ENCODE peak calls at places on chromosomes 16 and 17, in nine cellular contexts. One of them, this sample, is unnamed.
A peak's percentile ranks its signal among the peaks of the same experiment; 100 is the strongest.

GRCh38 chr16:31253642-31254045 is 6.1 kb upstream of the ITGAM start:
- DNase-seq in stimulated activated CD4-positive, alpha-beta T cell treated with anti-CD3 and anti-CD28 coated beads, Interleukin-12 subunit alpha, Interleukin-12 subunit beta, amount 100 ng/mL, for 4 hours: peak; percentile 10
- DNase-seq in A549: peak; percentile 76
- DNase-seq in stimulated activated CD8-positive, alpha-beta memory T cell treated with anti-CD3 and anti-CD28 coated beads, Interleukin-2, amount 100 ng/mL, for 48 hours: no peak
- DNase-seq in T-helper 17 cell: no peak
- DNase-seq in tibial nerve: no peak
- DNase-seq in uterus: no peak
- DNase-seq in NCI-H1092 treated with DMSO at 0.1 percent for 48 hours: no peak
- DNase-seq in dermis microvascular lymphatic vessel endothelial cell: no peak
- DNase-seq in this sample: no peak

GRCh38 chr17:56867948-56868376 is 34.0 kb downstream of the DGKE start:
- DNase-seq in stimulated activated CD4-positive, alpha-beta T cell treated with anti-CD3 and anti-CD28 coated beads, Interleukin-12 subunit alpha, Interleukin-12 subunit beta, amount 100 ng/mL, for 4 hours: no peak
- DNase-seq in A549: no peak
- DNase-seq in stimulated activated CD8-positive, alpha-beta memory T cell treated with anti-CD3 and anti-CD28 coated beads, Interleukin-2, amount 100 ng/mL, for 48 hours: no peak
- DNase-seq in T-helper 17 cell: no peak
- DNase-seq in tibial nerve: no peak
- DNase-seq in uterus: peak; percentile 37
- DNase-seq in NCI-H1092 treated with DMSO at 0.1 percent for 48 hours: peak; percentile 71
- DNase-seq in dermis microvascular lymphatic vessel endothelial cell: peak; percentile 89
- DNase-seq in this sample: no peak

GRCh38 chr17:8163978-8164814 is 1.4 kb upstream of the VAMP2 start:
- DNase-seq in stimulated activated CD4-positive, alpha-beta T cell treated with anti-CD3 and anti-CD28 coated beads, Interleukin-12 subunit alpha, Interleukin-12 subunit beta, amount 100 ng/mL, for 4 hours: peak; percentile 60
- DNase-seq in A549: peak; percentile 48
- DNase-seq in stimulated activated CD8-positive, alpha-beta memory T cell treated with anti-CD3 and anti-CD28 coated beads, Interleukin-2, amount 100 ng/mL, for 48 hours: no peak
- DNase-seq in T-helper 17 cell: peak; percentile 55
- DNase-seq in tibial nerve: no peak
- DNase-seq in uterus: peak; percentile 86
- DNase-seq in NCI-H1092 treated with DMSO at 0.1 percent for 48 hours: peak; percentile 38
- DNase-seq in dermis microvascular lymphatic vessel endothelial cell: no peak
- DNase-seq in this sample: no peak

GRCh38 chr16:5845046-5845445 is 747.5 kb upstream of the EEF2KMT start:
- DNase-seq in stimulated activated CD4-positive, alpha-beta T cell treated with anti-CD3 and anti-CD28 coated beads, Interleukin-12 subunit alpha, Interleukin-12 subunit beta, amount 100 ng/mL, for 4 hours: no peak
- DNase-seq in A549: no peak
- DNase-seq in stimulated activated CD8-positive, alpha-beta memory T cell treated with anti-CD3 and anti-CD28 coated beads, Interleukin-2, amount 100 ng/mL, for 48 hours: no peak
- DNase-seq in T-helper 17 cell: no peak
- DNase-seq in tibial nerve: no peak
- DNase-seq in uterus: no peak
- DNase-seq in NCI-H1092 treated with DMSO at 0.1 percent for 48 hours: no peak
- DNase-seq in dermis microvascular lymphatic vessel endothelial cell: no peak
- DNase-seq in this sample: no peak

GRCh38 chr17:5931611-5932010 is 138.6 kb upstream of the WSCD1 start:
- DNase-seq in stimulated activated CD4-positive, alpha-beta T cell treated with anti-CD3 and anti-CD28 coated beads, Interleukin-12 subunit alpha, Interleukin-12 subunit beta, amount 100 ng/mL, for 4 hours: no peak
- DNase-seq in A549: no peak
- DNase-seq in stimulated activated CD8-positive, alpha-beta memory T cell treated with anti-CD3 and anti-CD28 coated beads, Interleukin-2, amount 100 ng/mL, for 48 hours: no peak
- DNase-seq in T-helper 17 cell: no peak
- DNase-seq in tibial nerve: no peak
- DNase-seq in uterus: no peak
- DNase-seq in NCI-H1092 treated with DMSO at 0.1 percent for 48 hours: no peak
- DNase-seq in dermis microvascular lymphatic vessel endothelial cell: no peak
- DNase-seq in this sample: no peak

GRCh38 chr17:82392967-82393366 is 21.4 kb downstream of the UTS2R start:
- DNase-seq in stimulated activated CD4-positive, alpha-beta T cell treated with anti-CD3 and anti-CD28 coated beads, Interleukin-12 subunit alpha, Interleukin-12 subunit beta, amount 100 ng/mL, for 4 hours: no peak
- DNase-seq in A549: no peak
- DNase-seq in stimulated activated CD8-positive, alpha-beta memory T cell treated with anti-CD3 and anti-CD28 coated beads, Interleukin-2, amount 100 ng/mL, for 48 hours: no peak
- DNase-seq in T-helper 17 cell: no peak
- DNase-seq in tibial nerve: no peak
- DNase-seq in uterus: no peak
- DNase-seq in NCI-H1092 treated with DMSO at 0.1 percent for 48 hours: no peak
- DNase-seq in dermis microvascular lymphatic vessel endothelial cell: no peak
- DNase-seq in this sample: no peak

GRCh38 chr16:63171545-63171944 is 1135.3 kb upstream of the CDH8 start:
- DNase-seq in stimulated activated CD4-positive, alpha-beta T cell treated with anti-CD3 and anti-CD28 coated beads, Interleukin-12 subunit alpha, Interleukin-12 subunit beta, amount 100 ng/mL, for 4 hours: no peak
- DNase-seq in A549: no peak
- DNase-seq in stimulated activated CD8-positive, alpha-beta memory T cell treated with anti-CD3 and anti-CD28 coated beads, Interleukin-2, amount 100 ng/mL, for 48 hours: no peak
- DNase-seq in T-helper 17 cell: no peak
- DNase-seq in tibial nerve: no peak
- DNase-seq in uterus: no peak
- DNase-seq in NCI-H1092 treated with DMSO at 0.1 percent for 48 hours: no peak
- DNase-seq in dermis microvascular lymphatic vessel endothelial cell: no peak
- DNase-seq in this sample: no peak

GRCh38 chr16:84509032-84509950 is 4.8 kb upstream of the MEAK7 start:
- DNase-seq in stimulated activated CD4-positive, alpha-beta T cell treated with anti-CD3 and anti-CD28 coated beads, Interleukin-12 subunit alpha, Interleukin-12 subunit beta, amount 100 ng/mL, for 4 hours: no peak
- DNase-seq in A549: no peak
- DNase-seq in stimulated activated CD8-positive, alpha-beta memory T cell treated with anti-CD3 and anti-CD28 coated beads, Interleukin-2, amount 100 ng/mL, for 48 hours: no peak
- DNase-seq in T-helper 17 cell: no peak
- DNase-seq in tibial nerve: no peak
- DNase-seq in uterus: no peak
- DNase-seq in NCI-H1092 treated with DMSO at 0.1 percent for 48 hours: no peak
- DNase-seq in dermis microvascular lymphatic vessel endothelial cell: no peak
- DNase-seq in this sample: no peak

GRCh38 chr16:57630402-57630787 is 2.0 kb downstream of the ADGRG1 start:
- DNase-seq in stimulated activated CD4-positive, alpha-beta T cell treated with anti-CD3 and anti-CD28 coated beads, Interleukin-12 subunit alpha, Interleukin-12 subunit beta, amount 100 ng/mL, for 4 hours: no peak
- DNase-seq in A549: no peak
- DNase-seq in stimulated activated CD8-positive, alpha-beta memory T cell treated with anti-CD3 and anti-CD28 coated beads, Interleukin-2, amount 100 ng/mL, for 48 hours: no peak
- DNase-seq in T-helper 17 cell: no peak
- DNase-seq in tibial nerve: no peak
- DNase-seq in uterus: no peak
- DNase-seq in NCI-H1092 treated with DMSO at 0.1 percent for 48 hours: no peak
- DNase-seq in dermis microvascular lymphatic vessel endothelial cell: no peak
- DNase-seq in this sample: no peak

GRCh38 chr16:80527297-80527696 is 13.5 kb upstream of the DYNLRB2 start:
- DNase-seq in stimulated activated CD4-positive, alpha-beta T cell treated with anti-CD3 and anti-CD28 coated beads, Interleukin-12 subunit alpha, Interleukin-12 subunit beta, amount 100 ng/mL, for 4 hours: peak; percentile 36
- DNase-seq in A549: no peak
- DNase-seq in stimulated activated CD8-positive, alpha-beta memory T cell treated with anti-CD3 and anti-CD28 coated beads, Interleukin-2, amount 100 ng/mL, for 48 hours: peak; percentile 33
- DNase-seq in T-helper 17 cell: no peak
- DNase-seq in tibial nerve: no peak
- DNase-seq in uterus: no peak
- DNase-seq in NCI-H1092 treated with DMSO at 0.1 percent for 48 hours: no peak
- DNase-seq in dermis microvascular lymphatic vessel endothelial cell: peak; percentile 54
- DNase-seq in this sample: peak; percentile 13

GRCh38 chr16:89119161-89119621 is 25.5 kb downstream of the ACSF3 start:
- DNase-seq in stimulated activated CD4-positive, alpha-beta T cell treated with anti-CD3 and anti-CD28 coated beads, Interleukin-12 subunit alpha, Interleukin-12 subunit beta, amount 100 ng/mL, for 4 hours: no peak
- DNase-seq in A549: no peak
- DNase-seq in stimulated activated CD8-positive, alpha-beta memory T cell treated with anti-CD3 and anti-CD28 coated beads, Interleukin-2, amount 100 ng/mL, for 48 hours: no peak
- DNase-seq in T-helper 17 cell: no peak
- DNase-seq in tibial nerve: no peak
- DNase-seq in uterus: no peak
- DNase-seq in NCI-H1092 treated with DMSO at 0.1 percent for 48 hours: no peak
- DNase-seq in dermis microvascular lymphatic vessel endothelial cell: no peak
- DNase-seq in this sample: no peak

GRCh38 chr17:73455767-73456166 is 144.0 kb upstream of the CDC42EP4 start:
- DNase-seq in stimulated activated CD4-positive, alpha-beta T cell treated with anti-CD3 and anti-CD28 coated beads, Interleukin-12 subunit alpha, Interleukin-12 subunit beta, amount 100 ng/mL, for 4 hours: no peak
- DNase-seq in A549: no peak
- DNase-seq in stimulated activated CD8-positive, alpha-beta memory T cell treated with anti-CD3 and anti-CD28 coated beads, Interleukin-2, amount 100 ng/mL, for 48 hours: no peak
- DNase-seq in T-helper 17 cell: no peak
- DNase-seq in tibial nerve: no peak
- DNase-seq in uterus: no peak
- DNase-seq in NCI-H1092 treated with DMSO at 0.1 percent for 48 hours: no peak
- DNase-seq in dermis microvascular lymphatic vessel endothelial cell: no peak
- DNase-seq in this sample: no peak

GRCh38 chr17:27613425-27613824 is 17.6 kb upstream of the LGALS9 start:
- DNase-seq in stimulated activated CD4-positive, alpha-beta T cell treated with anti-CD3 and anti-CD28 coated beads, Interleukin-12 subunit alpha, Interleukin-12 subunit beta, amount 100 ng/mL, for 4 hours: no peak
- DNase-seq in A549: no peak
- DNase-seq in stimulated activated CD8-positive, alpha-beta memory T cell treated with anti-CD3 and anti-CD28 coated beads, Interleukin-2, amount 100 ng/mL, for 48 hours: no peak
- DNase-seq in T-helper 17 cell: no peak
- DNase-seq in tibial nerve: no peak
- DNase-seq in uterus: no peak
- DNase-seq in NCI-H1092 treated with DMSO at 0.1 percent for 48 hours: no peak
- DNase-seq in dermis microvascular lymphatic vessel endothelial cell: no peak
- DNase-seq in this sample: no peak

GRCh38 chr16:79195948-79196347 is 404.6 kb downstream of the MAF start:
- DNase-seq in stimulated activated CD4-positive, alpha-beta T cell treated with anti-CD3 and anti-CD28 coated beads, Interleukin-12 subunit alpha, Interleukin-12 subunit beta, amount 100 ng/mL, for 4 hours: no peak
- DNase-seq in A549: no peak
- DNase-seq in stimulated activated CD8-positive, alpha-beta memory T cell treated with anti-CD3 and anti-CD28 coated beads, Interleukin-2, amount 100 ng/mL, for 48 hours: no peak
- DNase-seq in T-helper 17 cell: no peak
- DNase-seq in tibial nerve: no peak
- DNase-seq in uterus: no peak
- DNase-seq in NCI-H1092 treated with DMSO at 0.1 percent for 48 hours: no peak
- DNase-seq in dermis microvascular lymphatic vessel endothelial cell: no peak
- DNase-seq in this sample: no peak

GRCh38 chr17:16328997-16329396 is 24.3 kb downstream of the CENPV start:
- DNase-seq in stimulated activated CD4-positive, alpha-beta T cell treated with anti-CD3 and anti-CD28 coated beads, Interleukin-12 subunit alpha, Interleukin-12 subunit beta, amount 100 ng/mL, for 4 hours: no peak
- DNase-seq in A549: peak; percentile 63
- DNase-seq in stimulated activated CD8-positive, alpha-beta memory T cell treated with anti-CD3 and anti-CD28 coated beads, Interleukin-2, amount 100 ng/mL, for 48 hours: no peak
- DNase-seq in T-helper 17 cell: no peak
- DNase-seq in tibial nerve: no peak
- DNase-seq in uterus: no peak
- DNase-seq in NCI-H1092 treated with DMSO at 0.1 percent for 48 hours: peak; percentile 12
- DNase-seq in dermis microvascular lymphatic vessel endothelial cell: no peak
- DNase-seq in this sample: no peak

GRCh38 chr16:63938661-63939060 is 1183.2 kb downstream of the CDH11 start:
- DNase-seq in stimulated activated CD4-positive, alpha-beta T cell treated with anti-CD3 and anti-CD28 coated beads, Interleukin-12 subunit alpha, Interleukin-12 subunit beta, amount 100 ng/mL, for 4 hours: no peak
- DNase-seq in A549: no peak
- DNase-seq in stimulated activated CD8-positive, alpha-beta memory T cell treated with anti-CD3 and anti-CD28 coated beads, Interleukin-2, amount 100 ng/mL, for 48 hours: no peak
- DNase-seq in T-helper 17 cell: no peak
- DNase-seq in tibial nerve: no peak
- DNase-seq in uterus: no peak
- DNase-seq in NCI-H1092 treated with DMSO at 0.1 percent for 48 hours: no peak
- DNase-seq in dermis microvascular lymphatic vessel endothelial cell: no peak
- DNase-seq in this sample: no peak

GRCh38 chr17:31391496-31391949 is at the start of gene RAB11FIP4:
- DNase-seq in stimulated activated CD4-positive, alpha-beta T cell treated with anti-CD3 and anti-CD28 coated beads, Interleukin-12 subunit alpha, Interleukin-12 subunit beta, amount 100 ng/mL, for 4 hours: no peak
- DNase-seq in A549: no peak
- DNase-seq in stimulated activated CD8-positive, alpha-beta memory T cell treated with anti-CD3 and anti-CD28 coated beads, Interleukin-2, amount 100 ng/mL, for 48 hours: no peak
- DNase-seq in T-helper 17 cell: no peak
- DNase-seq in tibial nerve: no peak
- DNase-seq in uterus: no peak
- DNase-seq in NCI-H1092 treated with DMSO at 0.1 percent for 48 hours: peak; percentile 38
- DNase-seq in dermis microvascular lymphatic vessel endothelial cell: peak; percentile 34
- DNase-seq in this sample: no peak

GRCh38 chr17:35235917-35236316 is 7.0 kb upstream of the SLFN5 start:
- DNase-seq in stimulated activated CD4-positive, alpha-beta T cell treated with anti-CD3 and anti-CD28 coated beads, Interleukin-12 subunit alpha, Interleukin-12 subunit beta, amount 100 ng/mL, for 4 hours: no peak
- DNase-seq in A549: no peak
- DNase-seq in stimulated activated CD8-positive, alpha-beta memory T cell treated with anti-CD3 and anti-CD28 coated beads, Interleukin-2, amount 100 ng/mL, for 48 hours: no peak
- DNase-seq in T-helper 17 cell: no peak
- DNase-seq in tibial nerve: no peak
- DNase-seq in uterus: no peak
- DNase-seq in NCI-H1092 treated with DMSO at 0.1 percent for 48 hours: no peak
- DNase-seq in dermis microvascular lymphatic vessel endothelial cell: no peak
- DNase-seq in this sample: no peak

GRCh38 chr17:8856869-8857575 is 10.5 kb downstream of the PIK3R6 start:
- DNase-seq in stimulated activated CD4-positive, alpha-beta T cell treated with anti-CD3 and anti-CD28 coated beads, Interleukin-12 subunit alpha, Interleukin-12 subunit beta, amount 100 ng/mL, for 4 hours: no peak
- DNase-seq in A549: no peak
- DNase-seq in stimulated activated CD8-positive, alpha-beta memory T cell treated with anti-CD3 and anti-CD28 coated beads, Interleukin-2, amount 100 ng/mL, for 48 hours: no peak
- DNase-seq in T-helper 17 cell: no peak
- DNase-seq in tibial nerve: no peak
- DNase-seq in uterus: no peak
- DNase-seq in NCI-H1092 treated with DMSO at 0.1 percent for 48 hours: no peak
- DNase-seq in dermis microvascular lymphatic vessel endothelial cell: no peak
- DNase-seq in this sample: no peak

GRCh38 chr17:40555296-40556190 is 9.7 kb downstream of the CCR7 start:
- DNase-seq in stimulated activated CD4-positive, alpha-beta T cell treated with anti-CD3 and anti-CD28 coated beads, Interleukin-12 subunit alpha, Interleukin-12 subunit beta, amount 100 ng/mL, for 4 hours: no peak
- DNase-seq in A549: no peak
- DNase-seq in stimulated activated CD8-positive, alpha-beta memory T cell treated with anti-CD3 and anti-CD28 coated beads, Interleukin-2, amount 100 ng/mL, for 48 hours: no peak
- DNase-seq in T-helper 17 cell: no peak
- DNase-seq in tibial nerve: no peak
- DNase-seq in uterus: peak; percentile 16
- DNase-seq in NCI-H1092 treated with DMSO at 0.1 percent for 48 hours: no peak
- DNase-seq in dermis microvascular lymphatic vessel endothelial cell: no peak
- DNase-seq in this sample: peak; percentile 11

GRCh38 chr17:2064980-2065785 is 10.3 kb downstream of the HIC1 start:
- DNase-seq in stimulated activated CD4-positive, alpha-beta T cell treated with anti-CD3 and anti-CD28 coated beads, Interleukin-12 subunit alpha, Interleukin-12 subunit beta, amount 100 ng/mL, for 4 hours: no peak
- DNase-seq in A549: no peak
- DNase-seq in stimulated activated CD8-positive, alpha-beta memory T cell treated with anti-CD3 and anti-CD28 coated beads, Interleukin-2, amount 100 ng/mL, for 48 hours: no peak
- DNase-seq in T-helper 17 cell: no peak
- DNase-seq in tibial nerve: no peak
- DNase-seq in uterus: peak; percentile 64
- DNase-seq in NCI-H1092 treated with DMSO at 0.1 percent for 48 hours: no peak
- DNase-seq in dermis microvascular lymphatic vessel endothelial cell: peak; percentile 86
- DNase-seq in this sample: no peak

GRCh38 chr16:74117798-74118197 is 178.8 kb upstream of the PSMD7 start:
- DNase-seq in stimulated activated CD4-positive, alpha-beta T cell treated with anti-CD3 and anti-CD28 coated beads, Interleukin-12 subunit alpha, Interleukin-12 subunit beta, amount 100 ng/mL, for 4 hours: no peak
- DNase-seq in A549: no peak
- DNase-seq in stimulated activated CD8-positive, alpha-beta memory T cell treated with anti-CD3 and anti-CD28 coated beads, Interleukin-2, amount 100 ng/mL, for 48 hours: no peak
- DNase-seq in T-helper 17 cell: no peak
- DNase-seq in tibial nerve: no peak
- DNase-seq in uterus: no peak
- DNase-seq in NCI-H1092 treated with DMSO at 0.1 percent for 48 hours: no peak
- DNase-seq in dermis microvascular lymphatic vessel endothelial cell: no peak
- DNase-seq in this sample: no peak

GRCh38 chr16:51151951-51152663 is 1.0 kb upstream of the SALL1 start:
- DNase-seq in stimulated activated CD4-positive, alpha-beta T cell treated with anti-CD3 and anti-CD28 coated beads, Interleukin-12 subunit alpha, Interleukin-12 subunit beta, amount 100 ng/mL, for 4 hours: no peak
- DNase-seq in A549: no peak
- DNase-seq in stimulated activated CD8-positive, alpha-beta memory T cell treated with anti-CD3 and anti-CD28 coated beads, Interleukin-2, amount 100 ng/mL, for 48 hours: no peak
- DNase-seq in T-helper 17 cell: no peak
- DNase-seq in tibial nerve: no peak
- DNase-seq in uterus: peak; percentile 91
- DNase-seq in NCI-H1092 treated with DMSO at 0.1 percent for 48 hours: peak; percentile 44
- DNase-seq in dermis microvascular lymphatic vessel endothelial cell: no peak
- DNase-seq in this sample: no peak

GRCh38 chr16:4769306-4769638 is 2.3 kb upstream of the ZNF500 start:
- DNase-seq in stimulated activated CD4-positive, alpha-beta T cell treated with anti-CD3 and anti-CD28 coated beads, Interleukin-12 subunit alpha, Interleukin-12 subunit beta, amount 100 ng/mL, for 4 hours: no peak
- DNase-seq in A549: no peak
- DNase-seq in stimulated activated CD8-positive, alpha-beta memory T cell treated with anti-CD3 and anti-CD28 coated beads, Interleukin-2, amount 100 ng/mL, for 48 hours: no peak
- DNase-seq in T-helper 17 cell: no peak
- DNase-seq in tibial nerve: no peak
- DNase-seq in uterus: no peak
- DNase-seq in NCI-H1092 treated with DMSO at 0.1 percent for 48 hours: no peak
- DNase-seq in dermis microvascular lymphatic vessel endothelial cell: no peak
- DNase-seq in this sample: no peak

GRCh38 chr16:82062645-82063058 is 27.6 kb downstream of the HSD17B2 start:
- DNase-seq in stimulated activated CD4-positive, alpha-beta T cell treated with anti-CD3 and anti-CD28 coated beads, Interleukin-12 subunit alpha, Interleukin-12 subunit beta, amount 100 ng/mL, for 4 hours: no peak
- DNase-seq in A549: no peak
- DNase-seq in stimulated activated CD8-positive, alpha-beta memory T cell treated with anti-CD3 and anti-CD28 coated beads, Interleukin-2, amount 100 ng/mL, for 48 hours: no peak
- DNase-seq in T-helper 17 cell: no peak
- DNase-seq in tibial nerve: no peak
- DNase-seq in uterus: peak; percentile 29
- DNase-seq in NCI-H1092 treated with DMSO at 0.1 percent for 48 hours: no peak
- DNase-seq in dermis microvascular lymphatic vessel endothelial cell: no peak
- DNase-seq in this sample: no peak

GRCh38 chr17:82914375-82914774 is 74.6 kb upstream of the ZNF750 start:
- DNase-seq in stimulated activated CD4-positive, alpha-beta T cell treated with anti-CD3 and anti-CD28 coated beads, Interleukin-12 subunit alpha, Interleukin-12 subunit beta, amount 100 ng/mL, for 4 hours: no peak
- DNase-seq in A549: peak; percentile 54
- DNase-seq in stimulated activated CD8-positive, alpha-beta memory T cell treated with anti-CD3 and anti-CD28 coated beads, Interleukin-2, amount 100 ng/mL, for 48 hours: no peak
- DNase-seq in T-helper 17 cell: no peak
- DNase-seq in tibial nerve: no peak
- DNase-seq in uterus: no peak
- DNase-seq in NCI-H1092 treated with DMSO at 0.1 percent for 48 hours: no peak
- DNase-seq in dermis microvascular lymphatic vessel endothelial cell: no peak
- DNase-seq in this sample: no peak

GRCh38 chr16:12340151-12340733 is 363.7 kb downstream of the SNX29 start:
- DNase-seq in stimulated activated CD4-positive, alpha-beta T cell treated with anti-CD3 and anti-CD28 coated beads, Interleukin-12 subunit alpha, Interleukin-12 subunit beta, amount 100 ng/mL, for 4 hours: peak; percentile 23
- DNase-seq in A549: peak; percentile 31
- DNase-seq in stimulated activated CD8-positive, alpha-beta memory T cell treated with anti-CD3 and anti-CD28 coated beads, Interleukin-2, amount 100 ng/mL, for 48 hours: no peak
- DNase-seq in T-helper 17 cell: no peak
- DNase-seq in tibial nerve: no peak
- DNase-seq in uterus: no peak
- DNase-seq in NCI-H1092 treated with DMSO at 0.1 percent for 48 hours: peak; percentile 43
- DNase-seq in dermis microvascular lymphatic vessel endothelial cell: peak; percentile 68
- DNase-seq in this sample: no peak

GRCh38 chr17:50631908-50632571 is 2.6 kb upstream of the ABCC3 start:
- DNase-seq in stimulated activated CD4-positive, alpha-beta T cell treated with anti-CD3 and anti-CD28 coated beads, Interleukin-12 subunit alpha, Interleukin-12 subunit beta, amount 100 ng/mL, for 4 hours: no peak
- DNase-seq in A549: no peak
- DNase-seq in stimulated activated CD8-positive, alpha-beta memory T cell treated with anti-CD3 and anti-CD28 coated beads, Interleukin-2, amount 100 ng/mL, for 48 hours: no peak
- DNase-seq in T-helper 17 cell: no peak
- DNase-seq in tibial nerve: no peak
- DNase-seq in uterus: no peak
- DNase-seq in NCI-H1092 treated with DMSO at 0.1 percent for 48 hours: no peak
- DNase-seq in dermis microvascular lymphatic vessel endothelial cell: no peak
- DNase-seq in this sample: no peak

GRCh38 chr17:47696717-47697642 is 3.0 kb downstream of the TBKBP1 start:
- DNase-seq in stimulated activated CD4-positive, alpha-beta T cell treated with anti-CD3 and anti-CD28 coated beads, Interleukin-12 subunit alpha, Interleukin-12 subunit beta, amount 100 ng/mL, for 4 hours: no peak
- DNase-seq in A549: no peak
- DNase-seq in stimulated activated CD8-positive, alpha-beta memory T cell treated with anti-CD3 and anti-CD28 coated beads, Interleukin-2, amount 100 ng/mL, for 48 hours: no peak
- DNase-seq in T-helper 17 cell: peak; percentile 6
- DNase-seq in tibial nerve: no peak
- DNase-seq in uterus: peak; percentile 11
- DNase-seq in NCI-H1092 treated with DMSO at 0.1 percent for 48 hours: no peak
- DNase-seq in dermis microvascular lymphatic vessel endothelial cell: no peak
- DNase-seq in this sample: no peak

GRCh38 chr17:17780941-17781590 is 55.7 kb downstream of the SREBF1 start:
- DNase-seq in stimulated activated CD4-positive, alpha-beta T cell treated with anti-CD3 and anti-CD28 coated beads, Interleukin-12 subunit alpha, Interleukin-12 subunit beta, amount 100 ng/mL, for 4 hours: no peak
- DNase-seq in A549: no peak
- DNase-seq in stimulated activated CD8-positive, alpha-beta memory T cell treated with anti-CD3 and anti-CD28 coated beads, Interleukin-2, amount 100 ng/mL, for 48 hours: no peak
- DNase-seq in T-helper 17 cell: no peak
- DNase-seq in tibial nerve: no peak
- DNase-seq in uterus: peak; percentile 83
- DNase-seq in NCI-H1092 treated with DMSO at 0.1 percent for 48 hours: no peak
- DNase-seq in dermis microvascular lymphatic vessel endothelial cell: no peak
- DNase-seq in this sample: no peak